ENCODE peak calls at places on chromosomes 2 and 18, in seven cellular contexts. E is bronchial epithelial cell, K is A549, D is uterus, S is MM.1S, V is retinal pigment epithelial cell, O is SK-N-SH. X is an unnamed sample.

GRCh38 chr18:48820483-48821250 is 130.1 kb downstream of the SMAD7 start:
- DNase-seq in D (peak), S (no peak), K (no peak), O (no peak), E (no peak), V (no peak), X (no peak)

GRCh38 chr2:217650716-217651360 is 352.0 kb downstream of the TNS1 start:
- DNase-seq in O (peak), V (no peak), K (peak), D (peak), E (peak), S (peak), X (peak)

GRCh38 chr2:101309211-101309700 is 755 bp upstream of the RNF149 start:
- DNase-seq in V (no peak), O (no peak), K (no peak), S (no peak), D (no peak), E (no peak), X (no peak)

GRCh38 chr2:8575011-8575750 is 106.7 kb upstream of the ID2 start:
- DNase-seq in E (no peak), D (peak), O (peak), K (no peak), S (no peak), V (no peak), X (no peak)

GRCh38 chr2:206116278-206116677 is 30.3 kb upstream of the INO80D start:
- DNase-seq in S (no peak), O (no peak), K (no peak), D (no peak), E (no peak), V (no peak), X (no peak)

GRCh38 chr2:240136671-240137292 is 677 bp upstream of the COPS9 start:
- DNase-seq in K (no peak), D (no peak), E (no peak), O (no peak), S (no peak), V (no peak), X (no peak)

GRCh38 chr2:144454466-144455287 is 65.2 kb downstream of the ZEB2 start:
- DNase-seq in D (no peak), O (no peak), S (no peak), K (no peak), V (no peak), E (no peak), X (no peak)

GRCh38 chr2:3244486-3244885 is 133.1 kb downstream of the EIPR1 start:
- DNase-seq in K (no peak), O (no peak), V (no peak), D (no peak), E (no peak), S (no peak), X (no peak)

GRCh38 chr18:61922435-61922834 is 29.6 kb upstream of the RNF152 start:
- DNase-seq in K (no peak), E (peak), O (no peak), D (no peak), S (no peak), V (no peak), X (no peak)

GRCh38 chr2:66435549-66435875 is 587 bp downstream of the MEIS1 start:
- DNase-seq in K (no peak), S (no peak), O (no peak), D (no peak), V (no peak), E (no peak), X (no peak)

GRCh38 chr2:234427081-234428058 is 69.5 kb downstream of the ARL4C start:
- DNase-seq in K (peak), O (no peak), V (peak), D (no peak), S (no peak), E (peak), X (no peak)

GRCh38 chr18:24463233-24463775 is 2.9 kb downstream of the HRH4 start:
- DNase-seq in S (no peak), O (no peak), E (no peak), K (no peak), D (no peak), V (peak), X (no peak)
- TF ChIP-seq CTCF in S (no peak), O (no peak), E (no peak), K (no peak), D (no peak), V (no peak), X (no peak)

GRCh38 chr2:171957061-171957460 is 34.8 kb downstream of the HAT1 start:
- DNase-seq in K (peak), S (no peak), D (no peak), O (no peak), E (no peak), V (no peak), X (no peak)
- TF ChIP-seq CTCF in K (no peak), S (no peak), D (no peak), O (no peak), E (peak), V (peak), X (peak)

DNA sequence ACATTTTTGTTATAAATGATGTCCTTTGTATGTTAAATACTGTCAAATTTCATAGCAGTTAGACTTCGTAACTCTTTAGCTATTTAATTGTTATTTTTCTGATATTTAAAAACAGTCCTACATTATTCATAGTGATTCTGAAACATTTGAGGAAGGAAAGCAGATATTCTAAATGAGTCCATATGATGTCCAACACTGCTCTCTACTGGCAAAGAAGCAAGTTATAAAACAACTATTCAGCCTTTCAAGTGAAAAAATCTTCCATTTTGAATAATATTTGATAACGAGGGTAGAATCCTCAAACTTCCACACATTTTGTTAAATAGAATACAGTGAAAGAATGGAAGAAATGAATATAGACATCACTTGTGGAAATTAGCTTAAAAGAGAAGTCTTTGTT is 220.8 kb downstream of the GULP1 start:
- DNase-seq in S (peak), V (no peak), D (no peak), E (peak), O (peak), K (peak), X (peak)
- TF ChIP-seq CTCF in S (peak), V (peak), D (peak), E (peak), O (peak), K (peak), X (peak)

DNA sequence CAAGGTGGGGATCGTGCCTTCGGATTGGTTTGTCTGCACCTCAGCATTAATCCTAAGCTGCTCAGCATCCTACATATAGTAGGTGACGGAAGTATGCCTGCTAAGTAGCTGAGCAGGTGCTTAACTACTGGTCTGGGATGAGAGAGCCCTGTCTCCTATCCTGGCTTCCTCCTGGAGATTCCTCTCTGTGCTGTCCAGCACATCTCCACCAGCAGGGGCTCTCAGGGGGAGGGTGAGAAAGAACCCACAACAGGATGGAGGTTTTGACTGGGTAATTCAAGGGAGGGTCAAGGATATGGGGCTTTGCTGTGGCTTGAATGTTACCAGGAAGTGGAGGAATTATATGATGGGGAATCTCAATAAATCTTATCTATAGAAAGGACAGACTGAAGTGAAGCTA is 45.4 kb upstream of the KIF5C start:
- DNase-seq in K (no peak), S (no peak), O (no peak), V (no peak), D (no peak), E (no peak), X (no peak)
- TF ChIP-seq CTCF in K (no peak), S (no peak), O (no peak), V (peak), D (no peak), E (no peak), X (no peak)

GRCh38 chr2:227828385-227828990 is 14.8 kb downstream of the CCL20 start:
- DNase-seq in S (no peak), O (no peak), V (no peak), K (no peak), E (no peak), D (no peak), X (no peak)

GRCh38 chr2:227829337-227829736 is 15.7 kb downstream of the CCL20 start:
- DNase-seq in O (no peak), E (no peak), S (no peak), D (no peak), K (no peak), V (no peak), X (no peak)

GRCh38 chr2:227834423-227834822 is 20.8 kb downstream of the CCL20 start:
- DNase-seq in K (peak), D (no peak), V (no peak), O (no peak), S (no peak), E (no peak), X (no peak)
- TF ChIP-seq CTCF in K (no peak), D (no peak), V (no peak), O (no peak), S (no peak), E (no peak), X (no peak)